ENCODE peak calls at places on chromosomes 5 and 9, in eight cellular contexts. V, D, P, J, S, C, I and R are unnamed samples.

GRCh38 chr9:134178781-134179551 is 14.6 kb upstream of the RNU6ATAC start:
- DNase-seq in V (peak; percentile 19), P (no peak), C (no peak), J (no peak), S (peak; percentile 33), I (no peak), D (no peak), R (no peak)

GRCh38 chr5:16467363-16468219 is 2.0 kb upstream of the ZNF622 start:
- DNase-seq in D (peak; percentile 87), J (no peak), I (peak; percentile 15), C (no peak), V (peak; percentile 32), S (no peak), P (peak; percentile 48), R (no peak)

GRCh38 chr9:93660647-93661046 is 84.3 kb downstream of the PHF2 start:
- DNase-seq in I (no peak), P (no peak), V (no peak), D (no peak), S (no peak), J (no peak), C (no peak), R (no peak)

GRCh38 chr5:61827445-61827975 is 478.5 kb upstream of the KIF2A start:
- DNase-seq in I (no peak), V (no peak), C (no peak), D (no peak), J (no peak), S (no peak), P (no peak), R (no peak)

GRCh38 chr5:139138109-139138508 is 60.1 kb downstream of the SIL1 start:
- DNase-seq in P (no peak), J (no peak), I (no peak), S (no peak), C (no peak), V (no peak), D (peak; percentile 13), R (no peak)

GRCh38 chr5:170120576-170120975 is 14.9 kb downstream of the FOXI1 start:
- DNase-seq in V (no peak), P (no peak), S (no peak), J (no peak), D (peak; percentile 10), I (no peak), C (no peak), R (no peak)

GRCh38 chr5:91468643-91469422 is 85.7 kb upstream of the ARRDC3 start:
- DNase-seq in S (no peak), I (no peak), D (no peak), C (no peak), J (no peak), V (peak; percentile 2), P (no peak), R (no peak)

GRCh38 chr5:167716376-167716775 is 575.1 kb upstream of the WWC1 start:
- DNase-seq in J (no peak), V (no peak), C (no peak), D (no peak), S (no peak), I (no peak), P (no peak), R (no peak)

GRCh38 chr5:176658817-176659216 is 11.5 kb downstream of the TSPAN17 start:
- DNase-seq in I (peak; percentile 36), P (no peak), S (no peak), C (no peak), V (peak; percentile 33), J (no peak), D (no peak), R (no peak)

GRCh38 chr5:173855162-173855994 is 32.8 kb upstream of the CPEB4 start:
- DNase-seq in D (peak; percentile 9), P (no peak), I (no peak), S (no peak), C (no peak), V (no peak), J (no peak), R (no peak)

GRCh38 chr9:127968046-127968445 is 12.7 kb downstream of the EEIG1 start:
- DNase-seq in D (peak; percentile 90), P (no peak), S (no peak), J (no peak), I (no peak), V (peak; percentile 35), C (no peak), R (no peak)

GRCh38 chr5:108659531-108659930 is 88.2 kb upstream of the FER start:
- DNase-seq in S (no peak), P (no peak), I (no peak), D (no peak), V (no peak), J (no peak), C (no peak), R (no peak)

GRCh38 chr5:147963948-147964693 is 57.8 kb upstream of the C5orf46 start:
- DNase-seq in J (no peak), I (no peak), P (no peak), C (no peak), V (peak; percentile 75), S (peak; percentile 47), D (no peak), R (no peak)

GRCh38 chr9:99336531-99336930 is 114.4 kb downstream of the SEC61B start:
- DNase-seq in S (no peak), I (no peak), V (no peak), C (no peak), J (no peak), D (no peak), P (no peak), R (no peak)

GRCh38 chr5:57911466-57911865 is 428.9 kb upstream of the ACTBL2 start:
- DNase-seq in P (no peak), C (no peak), S (no peak), I (no peak), D (no peak), V (peak; percentile 62), J (no peak), R (no peak)

GRCh38 chr5:93246093-93246855 is 334.7 kb downstream of the NR2F1-AS1 start:
- DNase-seq in J (peak; percentile 21), C (no peak), S (no peak), I (no peak), D (no peak), P (no peak), V (no peak), R (no peak)

GRCh38 chr9:92294297-92294676 is 790 bp upstream of the IARS1 start:
- DNase-seq in D (peak; percentile 64), J (no peak), V (peak; percentile 23), C (no peak), S (no peak), I (peak; percentile 59), P (no peak), R (no peak)

GRCh38 chr5:163281512-163281911 is 155.9 kb upstream of the CCNG1 start:
- DNase-seq in I (no peak), D (no peak), J (no peak), C (no peak), P (no peak), V (no peak), S (no peak), R (no peak)

GRCh38 chr5:99104538-99105132 is 175.8 kb upstream of the CHD1 start:
- DNase-seq in J (peak; percentile 40), C (no peak), S (no peak), P (peak; percentile 10), D (peak; percentile 59), I (peak; percentile 44), V (peak; percentile 58), R (peak; percentile 5)

GRCh38 chr9:138053321-138053868 is 175.8 kb downstream of the CACNA1B start:
- DNase-seq in S (no peak), D (no peak), J (peak; percentile 61), V (no peak), C (no peak), I (peak; percentile 71), P (no peak), R (peak; percentile 20)

GRCh38 chr9:28396058-28396457 is 822.8 kb upstream of the C9orf72 start:
- DNase-seq in V (no peak), S (no peak), C (no peak), D (no peak), J (no peak), P (no peak), I (no peak), R (no peak)

GRCh38 chr9:129901922-129902321 is 66.7 kb downstream of the USP20 start:
- DNase-seq in V (no peak), I (no peak), S (no peak), D (no peak), P (no peak), J (no peak), C (no peak), R (no peak)

GRCh38 chr5:148962200-148962550 is 100.7 kb downstream of the SH3TC2 start:
- DNase-seq in J (no peak), I (no peak), S (no peak), V (no peak), D (no peak), C (no peak), P (no peak), R (no peak)

GRCh38 chr9:136625101-136626065 is 37.3 kb upstream of the EGFL7 start:
- DNase-seq in D (peak; percentile 64), C (no peak), V (peak; percentile 75), J (no peak), S (peak; percentile 88), I (no peak), P (no peak), R (no peak)

GRCh38 chr5:128097781-128098180 is 14.2 kb downstream of the SLC12A2 start:
- DNase-seq in S (no peak), V (no peak), P (no peak), I (no peak), D (no peak), C (no peak), J (no peak), R (no peak)

GRCh38 chr5:176420972-176421544 is 4.7 kb upstream of the CLTB start:
- DNase-seq in P (no peak), J (no peak), S (no peak), D (no peak), C (no peak), V (no peak), I (no peak), R (no peak)

GRCh38 chr5:54703091-54703490 is 185.5 kb downstream of the SNX18 start:
- DNase-seq in J (no peak), V (peak; percentile 86), P (no peak), C (no peak), D (peak; percentile 77), S (peak; percentile 58), I (no peak), R (no peak)

GRCh38 chr5:172498431-172499129 is 44.3 kb upstream of the SH3PXD2B start:
- DNase-seq in V (no peak), J (no peak), C (no peak), I (no peak), P (peak; percentile 1), S (no peak), D (no peak), R (no peak)

GRCh38 chr5:179759961-179760541 is 27.4 kb downstream of the MAML1 start:
- DNase-seq in D (no peak), V (no peak), I (no peak), S (no peak), J (no peak), P (peak; percentile 67), C (no peak), R (no peak)

GRCh38 chr9:123867971-123868370 is 62.0 kb downstream of the DENND1A start:
- DNase-seq in C (no peak), J (no peak), D (no peak), V (no peak), P (no peak), S (no peak), I (no peak), R (no peak)

GRCh38 chr5:90606539-90606938 is 47.9 kb downstream of the ADGRV1 start:
- DNase-seq in D (peak; percentile 20), C (no peak), I (peak; percentile 24), J (no peak), V (peak; percentile 23), P (no peak), S (no peak), R (no peak)

GRCh38 chr5:34570143-34570542 is 86.0 kb upstream of the RAI14 start:
- DNase-seq in J (no peak), I (no peak), V (no peak), P (no peak), C (no peak), D (no peak), S (no peak), R (no peak)

GRCh38 chr5:14153932-14154646 is 10.9 kb downstream of the TRIO start:
- DNase-seq in J (no peak), I (no peak), D (peak; percentile 85), S (peak; percentile 80), P (no peak), V (peak; percentile 93), C (no peak), R (no peak)

GRCh38 chr5:68330564-68330963 is 115.0 kb downstream of the PIK3R1 start:
- DNase-seq in S (no peak), P (no peak), V (peak; percentile 24), I (no peak), C (no peak), J (no peak), D (peak; percentile 48), R (no peak)